ENCODE peak calls at places on chromosomes 2 and 18, in seven cellular contexts. Z, T, W, K, Q, X and R are unnamed samples.

GRCh38 chr2:19888831-19889230 is 13.0 kb downstream of the TTC32 start:
- DNase-seq in Z (peak; percentile 9), T (no peak), W (no peak), K (no peak), Q (no peak), X (no peak), R (peak; percentile 15)

GRCh38 chr2:209973328-209973727 is 29.1 kb upstream of the RPE start:
- DNase-seq in Z (no peak), T (no peak), W (no peak), K (no peak), Q (no peak), X (no peak), R (no peak)

GRCh38 chr18:74013955-74014354 is 133.7 kb downstream of the FBXO15 start:
- DNase-seq in Z (no peak), T (no peak), W (no peak), K (no peak), Q (peak; percentile 74), X (no peak), R (no peak)

GRCh38 chr2:148511883-148512282 is 132.7 kb upstream of the EPC2 start:
- DNase-seq in Z (no peak), T (no peak), W (no peak), K (no peak), Q (no peak), X (no peak), R (no peak)

GRCh38 chr2:2932692-2933305 is 444.8 kb downstream of the EIPR1 start:
- DNase-seq in Z (no peak), T (no peak), W (no peak), K (no peak), Q (no peak), X (no peak), R (no peak)

GRCh38 chr18:75114231-75114630 is 94.7 kb downstream of the PTGR3 start:
- DNase-seq in Z (no peak), T (no peak), W (no peak), K (no peak), Q (no peak), X (no peak), R (no peak)

GRCh38 chr2:74549685-74549971 is 4.1 kb downstream of the LOXL3 start:
- DNase-seq in Z (no peak), T (no peak), W (no peak), K (no peak), Q (no peak), X (no peak), R (no peak)

GRCh38 chr18:79005653-79006052 is 26.0 kb downstream of the SALL3 start:
- DNase-seq in Z (no peak), T (no peak), W (no peak), K (no peak), Q (no peak), X (no peak), R (no peak)

GRCh38 chr2:114550895-114551793 is 108.7 kb downstream of the DPP10 start:
- DNase-seq in Z (peak; percentile 19), T (peak; percentile 38), W (peak; percentile 15), K (peak; percentile 72), Q (peak; percentile 7), X (no peak), R (peak; percentile 5)

GRCh38 chr18:77187201-77187600 is 54.6 kb upstream of the MBP start:
- DNase-seq in Z (no peak), T (no peak), W (no peak), K (no peak), Q (no peak), X (no peak), R (no peak)

GRCh38 chr2:12498703-12499102 is 218.0 kb upstream of the TRIB2 start:
- DNase-seq in Z (no peak), T (no peak), W (no peak), K (no peak), Q (no peak), X (no peak), R (no peak)

GRCh38 chr18:449374-449773 is 51.1 kb downstream of the COLEC12 start:
- DNase-seq in Z (no peak), T (peak; percentile 93), W (peak; percentile 21), K (no peak), Q (no peak), X (no peak), R (no peak)

GRCh38 chr2:146734042-146734715 is 1110.7 kb upstream of the ACVR2A start:
- DNase-seq in Z (peak; percentile 32), T (no peak), W (no peak), K (peak; percentile 84), Q (no peak), X (peak; percentile 22), R (peak; percentile 5)

GRCh38 chr2:10768063-10768507 is 44.5 kb downstream of the PDIA6 start:
- DNase-seq in Z (no peak), T (no peak), W (no peak), K (no peak), Q (no peak), X (no peak), R (no peak)

GRCh38 chr18:54765636-54766035 is 62.6 kb upstream of the RAB27B start:
- DNase-seq in Z (no peak), T (no peak), W (no peak), K (no peak), Q (no peak), X (no peak), R (no peak)

GRCh38 chr2:107685587-107685986 is 141.1 kb upstream of the RGPD4 start:
- DNase-seq in Z (no peak), T (no peak), W (no peak), K (no peak), Q (no peak), X (no peak), R (no peak)

GRCh38 chr2:157895531-157895930 is 19.4 kb upstream of the ACVR1 start:
- DNase-seq in Z (no peak), T (no peak), W (no peak), K (no peak), Q (no peak), X (no peak), R (no peak)

GRCh38 chr2:210873631-210874030 is 317.2 kb downstream of the CPS1 start:
- DNase-seq in Z (no peak), T (no peak), W (no peak), K (no peak), Q (no peak), X (no peak), R (no peak)

GRCh38 chr2:240236217-240237111 is 96.0 kb upstream of the OTOS start:
- DNase-seq in Z (no peak), T (no peak), W (no peak), K (peak; percentile 72), Q (no peak), X (no peak), R (peak; percentile 36)

GRCh38 chr2:35410431-35411061 is 945.0 kb upstream of the CRIM1 start:
- DNase-seq in Z (peak; percentile 68), T (peak; percentile 3), W (peak; percentile 54), K (peak; percentile 12), Q (peak; percentile 4), X (peak; percentile 2), R (peak; percentile 22)

GRCh38 chr2:85053802-85054201 is 79.4 kb upstream of the TCF7L1 start:
- DNase-seq in Z (no peak), T (no peak), W (no peak), K (no peak), Q (no peak), X (no peak), R (no peak)

GRCh38 chr2:172408143-172408766 is 19.1 kb upstream of the ITGA6 start:
- DNase-seq in Z (peak; percentile 70), T (peak; percentile 50), W (no peak), K (no peak), Q (no peak), X (no peak), R (peak; percentile 28)

GRCh38 chr2:209441541-209441940 is 17.7 kb downstream of the MAP2 start:
- DNase-seq in Z (no peak), T (no peak), W (no peak), K (no peak), Q (no peak), X (no peak), R (no peak)

GRCh38 chr2:15685143-15685542 is 93.5 kb downstream of the DDX1 start:
- DNase-seq in Z (no peak), T (no peak), W (no peak), K (no peak), Q (no peak), X (no peak), R (no peak)

GRCh38 chr18:75200644-75201272 is 8.2 kb downstream of the PTGR3 start:
- DNase-seq in Z (no peak), T (no peak), W (no peak), K (no peak), Q (no peak), X (no peak), R (no peak)

GRCh38 chr2:213429516-213429915 is 145.3 kb downstream of the SPAG16 start:
- DNase-seq in Z (no peak), T (no peak), W (no peak), K (no peak), Q (no peak), X (no peak), R (no peak)

GRCh38 chr2:229688141-229688540 is 26.2 kb downstream of the DNER start:
- DNase-seq in Z (no peak), T (no peak), W (no peak), K (no peak), Q (no peak), X (no peak), R (no peak)

GRCh38 chr18:5142859-5143258 is 54.2 kb downstream of the AKAIN1 start:
- DNase-seq in Z (no peak), T (no peak), W (no peak), K (no peak), Q (no peak), X (no peak), R (no peak)

GRCh38 chr2:176445831-176446433 is 176.7 kb downstream of the MTX2 start:
- DNase-seq in Z (no peak), T (no peak), W (no peak), K (no peak), Q (no peak), X (no peak), R (no peak)

GRCh38 chr2:160429248-160430000 is 64.2 kb downstream of the RBMS1 start:
- DNase-seq in Z (peak; percentile 33), T (peak; percentile 32), W (no peak), K (peak; percentile 27), Q (no peak), X (peak; percentile 81), R (no peak)

GRCh38 chr2:157173740-157174184 is 83.7 kb upstream of the GALNT5 start:
- DNase-seq in Z (peak; percentile 93), T (no peak), W (no peak), K (peak; percentile 52), Q (peak; percentile 99), X (no peak), R (peak; percentile 71)

GRCh38 chr2:203858176-203858575 is 9.4 kb upstream of the CTLA4 start:
- DNase-seq in Z (no peak), T (no peak), W (no peak), K (no peak), Q (no peak), X (no peak), R (no peak)

GRCh38 chr18:58496937-58497336 is 132.0 kb downstream of the ALPK2 start:
- DNase-seq in Z (no peak), T (peak; percentile 38), W (no peak), K (peak; percentile 8), Q (no peak), X (no peak), R (no peak)

GRCh38 chr2:47359375-47359868 is 43.5 kb upstream of the MSH2 start:
- DNase-seq in Z (no peak), T (no peak), W (no peak), K (no peak), Q (no peak), X (no peak), R (no peak)

GRCh38 chr2:73830871-73831401 is 2.2 kb downstream of the STAMBP start:
- DNase-seq in Z (no peak), T (no peak), W (no peak), K (no peak), Q (peak; percentile 73), X (no peak), R (no peak)

GRCh38 chr2:222364280-222364895 is 60.0 kb upstream of the SGPP2 start:
- DNase-seq in Z (no peak), T (no peak), W (no peak), K (no peak), Q (no peak), X (no peak), R (no peak)

GRCh38 chr2:241686322-241686648 is 330 bp downstream of the DTYMK start:
- DNase-seq in Z (no peak), T (no peak), W (no peak), K (no peak), Q (no peak), X (no peak), R (no peak)

GRCh38 chr2:110823165-110823564 is 90.8 kb downstream of the ACOXL start:
- DNase-seq in Z (no peak), T (no peak), W (no peak), K (no peak), Q (no peak), X (no peak), R (no peak)